ENCODE peak calls at places on chromosomes 7 and 10, in six cellular contexts. One of them, this sample, is unnamed. For H3K36me3, the result is how much of the 10 kb centered on the place peaks cover.

GRCh38 chr7:157686285-157686894 is 349.6 kb downstream of the DNAJB6 start:
- DNase-seq in effector memory CD4-positive, alpha-beta T cell: no peak
- DNase-seq in WERI-Rb-1: no peak
- DNase-seq in left ventricle myocardium inferior: no peak
- DNase-seq in hepatocyte: no peak
- DNase-seq in GM06990: no peak
- DNase-seq in this sample: no peak

GRCh38 chr10:121157998-121158397 is 306.8 kb downstream of the WDR11 start:
- DNase-seq in effector memory CD4-positive, alpha-beta T cell: no peak
- DNase-seq in WERI-Rb-1: no peak
- DNase-seq in left ventricle myocardium inferior: no peak
- DNase-seq in hepatocyte: peak
- DNase-seq in GM06990: no peak
- DNase-seq in this sample: peak

GRCh38 chr7:13792208-13792607 is 197.3 kb downstream of the ETV1 start:
- DNase-seq in effector memory CD4-positive, alpha-beta T cell: no peak
- DNase-seq in WERI-Rb-1: no peak
- DNase-seq in left ventricle myocardium inferior: no peak
- DNase-seq in hepatocyte: no peak
- DNase-seq in GM06990: no peak
- DNase-seq in this sample: no peak

GRCh38 chr7:121428857-121429489 is 32.9 kb upstream of the FAM3C start:
- DNase-seq in effector memory CD4-positive, alpha-beta T cell: no peak
- DNase-seq in WERI-Rb-1: no peak
- DNase-seq in left ventricle myocardium inferior: no peak
- DNase-seq in hepatocyte: no peak
- DNase-seq in GM06990: no peak
- DNase-seq in this sample: no peak

GRCh38 chr7:121515651-121516401 is 119.7 kb upstream of the FAM3C start:
- DNase-seq in effector memory CD4-positive, alpha-beta T cell: no peak
- DNase-seq in WERI-Rb-1: no peak
- DNase-seq in left ventricle myocardium inferior: no peak
- DNase-seq in hepatocyte: no peak
- DNase-seq in GM06990: no peak
- DNase-seq in this sample: no peak

GRCh38 chr10:3523309-3524050 is 261.5 kb downstream of the KLF6 start:
- DNase-seq in effector memory CD4-positive, alpha-beta T cell: no peak
- DNase-seq in WERI-Rb-1: no peak
- DNase-seq in left ventricle myocardium inferior: no peak
- DNase-seq in hepatocyte: no peak
- DNase-seq in GM06990: no peak
- DNase-seq in this sample: no peak

GRCh38 chr7:27210441-27211083 is 10.7 kb upstream of the HOXA13 start:
- DNase-seq in effector memory CD4-positive, alpha-beta T cell: no peak
- DNase-seq in WERI-Rb-1: peak
- DNase-seq in left ventricle myocardium inferior: no peak
- DNase-seq in hepatocyte: peak
- DNase-seq in GM06990: no peak
- DNase-seq in this sample: no peak

GRCh38 chr10:61781969-61782403 is 119.3 kb downstream of the CABCOCO1 start:
- DNase-seq in effector memory CD4-positive, alpha-beta T cell: no peak
- DNase-seq in WERI-Rb-1: no peak
- DNase-seq in left ventricle myocardium inferior: no peak
- DNase-seq in hepatocyte: peak
- DNase-seq in GM06990: no peak
- DNase-seq in this sample: no peak

GRCh38 chr7:51325937-51326336 is 9.3 kb upstream of the COBL start:
- DNase-seq in effector memory CD4-positive, alpha-beta T cell: no peak
- DNase-seq in WERI-Rb-1: no peak
- DNase-seq in left ventricle myocardium inferior: no peak
- DNase-seq in hepatocyte: no peak
- DNase-seq in GM06990: no peak
- DNase-seq in this sample: no peak

GRCh38 chr10:84798333-84798732 is 469.9 kb downstream of the CCSER2 start:
- DNase-seq in effector memory CD4-positive, alpha-beta T cell: no peak
- DNase-seq in WERI-Rb-1: no peak
- DNase-seq in left ventricle myocardium inferior: no peak
- DNase-seq in hepatocyte: no peak
- DNase-seq in GM06990: no peak
- DNase-seq in this sample: no peak

GRCh38 chr10:61486251-61486650 is 33.1 kb upstream of the TMEM26 start:
- DNase-seq in effector memory CD4-positive, alpha-beta T cell: no peak
- DNase-seq in WERI-Rb-1: no peak
- DNase-seq in left ventricle myocardium inferior: no peak
- DNase-seq in hepatocyte: no peak
- DNase-seq in GM06990: no peak
- DNase-seq in this sample: no peak

GRCh38 chr7:80053098-80053497 is 81.5 kb upstream of the GNAI1 start:
- DNase-seq in effector memory CD4-positive, alpha-beta T cell: no peak
- DNase-seq in WERI-Rb-1: no peak
- DNase-seq in left ventricle myocardium inferior: no peak
- DNase-seq in hepatocyte: peak
- DNase-seq in GM06990: no peak
- DNase-seq in this sample: no peak

GRCh38 chr10:61786728-61787127 is 114.8 kb upstream of the ARID5B start:
- DNase-seq in effector memory CD4-positive, alpha-beta T cell: no peak
- DNase-seq in WERI-Rb-1: no peak
- DNase-seq in left ventricle myocardium inferior: no peak
- DNase-seq in hepatocyte: no peak
- DNase-seq in GM06990: peak
- DNase-seq in this sample: no peak

GRCh38 chr7:95723583-95724180 is 48.7 kb upstream of the DYNC1I1 start:
- DNase-seq in effector memory CD4-positive, alpha-beta T cell: no peak
- DNase-seq in WERI-Rb-1: peak
- DNase-seq in left ventricle myocardium inferior: no peak
- DNase-seq in hepatocyte: peak
- DNase-seq in GM06990: no peak
- DNase-seq in this sample: no peak

GRCh38 chr7:978416-979091 is 3.2 kb upstream of the COX19 start:
- DNase-seq in effector memory CD4-positive, alpha-beta T cell: no peak
- DNase-seq in WERI-Rb-1: no peak
- DNase-seq in left ventricle myocardium inferior: no peak
- DNase-seq in hepatocyte: no peak
- DNase-seq in GM06990: no peak
- DNase-seq in this sample: peak

GRCh38 chr7:133053321-133053891 is 28.5 kb downstream of the CHCHD3 start:
- DNase-seq in effector memory CD4-positive, alpha-beta T cell: no peak
- DNase-seq in WERI-Rb-1: no peak
- DNase-seq in left ventricle myocardium inferior: no peak
- DNase-seq in hepatocyte: no peak
- DNase-seq in GM06990: no peak
- DNase-seq in this sample: no peak

GRCh38 chr10:92914478-92915066 is 66.3 kb downstream of the EXOC6 start:
- DNase-seq in effector memory CD4-positive, alpha-beta T cell: no peak
- DNase-seq in WERI-Rb-1: peak
- DNase-seq in left ventricle myocardium inferior: no peak
- DNase-seq in hepatocyte: peak
- DNase-seq in GM06990: peak
- DNase-seq in this sample: no peak

GRCh38 chr10:12685261-12685861 is 316.2 kb downstream of the CCDC3 start:
- DNase-seq in effector memory CD4-positive, alpha-beta T cell: no peak
- DNase-seq in WERI-Rb-1: no peak
- DNase-seq in left ventricle myocardium inferior: no peak
- DNase-seq in hepatocyte: no peak
- DNase-seq in GM06990: no peak
- DNase-seq in this sample: no peak

GRCh38 chr7:112572669-112573301 is 92.0 kb downstream of the LSMEM1 start:
- DNase-seq in effector memory CD4-positive, alpha-beta T cell: no peak
- DNase-seq in WERI-Rb-1: no peak
- DNase-seq in left ventricle myocardium inferior: no peak
- DNase-seq in hepatocyte: peak
- DNase-seq in GM06990: no peak
- DNase-seq in this sample: no peak

GRCh38 chr7:29285451-29285807 is 90.9 kb downstream of the CHN2 start:
- DNase-seq in effector memory CD4-positive, alpha-beta T cell: no peak
- DNase-seq in WERI-Rb-1: no peak
- DNase-seq in left ventricle myocardium inferior: no peak
- DNase-seq in hepatocyte: no peak
- DNase-seq in GM06990: peak
- DNase-seq in this sample: no peak

GRCh38 chr7:39125849-39126248 is 148.1 kb downstream of the POU6F2 start:
- DNase-seq in effector memory CD4-positive, alpha-beta T cell: no peak
- DNase-seq in WERI-Rb-1: no peak
- DNase-seq in left ventricle myocardium inferior: no peak
- DNase-seq in hepatocyte: no peak
- DNase-seq in GM06990: no peak
- DNase-seq in this sample: no peak

GRCh38 chr7:24825931-24826661 is 68.8 kb upstream of the GSDME start:
- DNase-seq in effector memory CD4-positive, alpha-beta T cell: no peak
- DNase-seq in WERI-Rb-1: no peak
- DNase-seq in left ventricle myocardium inferior: no peak
- DNase-seq in hepatocyte: peak
- DNase-seq in GM06990: no peak
- DNase-seq in this sample: no peak

GRCh38 chr10:117188399-117188798 is 8.9 kb upstream of the KCNK18 start:
- DNase-seq in effector memory CD4-positive, alpha-beta T cell: no peak
- DNase-seq in WERI-Rb-1: no peak
- DNase-seq in left ventricle myocardium inferior: no peak
- DNase-seq in hepatocyte: no peak
- DNase-seq in GM06990: no peak
- DNase-seq in this sample: no peak

GRCh38 chr10:75508239-75508813 is 76.9 kb downstream of the LRMDA start:
- DNase-seq in effector memory CD4-positive, alpha-beta T cell: no peak
- DNase-seq in WERI-Rb-1: no peak
- DNase-seq in left ventricle myocardium inferior: no peak
- DNase-seq in hepatocyte: peak
- DNase-seq in GM06990: no peak
- DNase-seq in this sample: no peak

GRCh38 chr7:37255327-37255944 is 193.2 kb downstream of the ELMO1 start:
- DNase-seq in effector memory CD4-positive, alpha-beta T cell: no peak
- DNase-seq in WERI-Rb-1: no peak
- DNase-seq in left ventricle myocardium inferior: no peak
- DNase-seq in hepatocyte: no peak
- DNase-seq in GM06990: no peak
- DNase-seq in this sample: no peak

GRCh38 chr7:99037327-99037940 is 106.5 kb downstream of the SMURF1 start:
- DNase-seq in effector memory CD4-positive, alpha-beta T cell: no peak
- DNase-seq in WERI-Rb-1: no peak
- DNase-seq in left ventricle myocardium inferior: no peak
- DNase-seq in hepatocyte: no peak
- DNase-seq in GM06990: no peak
- DNase-seq in this sample: no peak

GRCh38 chr7:99034932-99035722 is 108.8 kb downstream of the SMURF1 start:
- DNase-seq in effector memory CD4-positive, alpha-beta T cell: no peak
- DNase-seq in WERI-Rb-1: no peak
- DNase-seq in left ventricle myocardium inferior: no peak
- DNase-seq in hepatocyte: no peak
- DNase-seq in GM06990: no peak
- DNase-seq in this sample: no peak

GRCh38 chr7:99035723-99036530 is 108.0 kb downstream of the SMURF1 start:
- DNase-seq in effector memory CD4-positive, alpha-beta T cell: no peak
- DNase-seq in WERI-Rb-1: no peak
- DNase-seq in left ventricle myocardium inferior: no peak
- DNase-seq in hepatocyte: no peak
- DNase-seq in GM06990: no peak
- DNase-seq in this sample: no peak

GRCh38 chr7:99038086-99038855 is 105.6 kb downstream of the SMURF1 start:
- DNase-seq in effector memory CD4-positive, alpha-beta T cell: no peak
- DNase-seq in WERI-Rb-1: no peak
- DNase-seq in left ventricle myocardium inferior: no peak
- DNase-seq in hepatocyte: no peak
- DNase-seq in GM06990: no peak
- DNase-seq in this sample: no peak

GRCh38 chr7:99036531-99037175 is 107.3 kb downstream of the SMURF1 start:
- DNase-seq in effector memory CD4-positive, alpha-beta T cell: no peak
- DNase-seq in WERI-Rb-1: peak
- DNase-seq in left ventricle myocardium inferior: no peak
- DNase-seq in hepatocyte: peak
- DNase-seq in GM06990: no peak
- DNase-seq in this sample: no peak
- H3K36me3 ChIP-seq in effector memory CD4-positive, alpha-beta T cell: half or more
- H3K36me3 ChIP-seq in WERI-Rb-1: half or more
- H3K36me3 ChIP-seq in left ventricle myocardium inferior: half or more
- H3K36me3 ChIP-seq in hepatocyte: under half
- H3K36me3 ChIP-seq in GM06990: under half
- H3K36me3 ChIP-seq in this sample: half or more

GRCh38 chr7:74690474-74690873 is 33.0 kb downstream of the GTF2I start:
- DNase-seq in effector memory CD4-positive, alpha-beta T cell: no peak
- DNase-seq in WERI-Rb-1: no peak
- DNase-seq in left ventricle myocardium inferior: no peak
- DNase-seq in hepatocyte: no peak
- DNase-seq in GM06990: no peak
- DNase-seq in this sample: no peak
- H3K36me3 ChIP-seq in effector memory CD4-positive, alpha-beta T cell: under half
- H3K36me3 ChIP-seq in WERI-Rb-1: half or more
- H3K36me3 ChIP-seq in left ventricle myocardium inferior: half or more
- H3K36me3 ChIP-seq in hepatocyte: under half
- H3K36me3 ChIP-seq in GM06990: under half
- H3K36me3 ChIP-seq in this sample: under half

DNA sequence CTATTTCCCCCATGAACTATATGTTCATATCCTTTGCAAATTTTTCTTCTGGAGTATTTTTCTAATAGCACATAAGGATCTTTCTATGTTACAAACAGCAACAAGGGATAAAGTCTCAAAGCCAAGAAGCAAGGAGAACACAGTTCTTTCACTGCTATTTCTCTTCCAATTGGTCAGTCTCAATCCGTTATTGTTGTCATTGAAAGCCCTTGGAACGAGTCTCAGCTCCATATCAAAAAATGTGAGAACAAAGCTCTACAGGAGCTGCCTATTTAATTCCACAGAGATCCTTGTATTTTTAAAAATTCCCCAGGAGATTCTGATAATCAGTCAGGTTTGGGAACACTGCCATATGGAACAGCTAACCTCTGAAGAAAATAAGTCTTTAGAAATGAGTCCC is 15.7 kb downstream of the SLC35B4 start:
- DNase-seq in effector memory CD4-positive, alpha-beta T cell: no peak
- DNase-seq in WERI-Rb-1: no peak
- DNase-seq in left ventricle myocardium inferior: no peak
- DNase-seq in hepatocyte: no peak
- DNase-seq in GM06990: no peak
- DNase-seq in this sample: no peak
- H3K36me3 ChIP-seq in effector memory CD4-positive, alpha-beta T cell: under half
- H3K36me3 ChIP-seq in WERI-Rb-1: under half
- H3K36me3 ChIP-seq in left ventricle myocardium inferior: half or more
- H3K36me3 ChIP-seq in hepatocyte: under half
- H3K36me3 ChIP-seq in GM06990: under half
- H3K36me3 ChIP-seq in this sample: half or more

GRCh38 chr10:68647928-68648327 is 73.1 kb upstream of the CCAR1 start:
- DNase-seq in effector memory CD4-positive, alpha-beta T cell: no peak
- DNase-seq in WERI-Rb-1: no peak
- DNase-seq in left ventricle myocardium inferior: no peak
- DNase-seq in hepatocyte: peak
- DNase-seq in GM06990: no peak
- DNase-seq in this sample: no peak
- H3K36me3 ChIP-seq in effector memory CD4-positive, alpha-beta T cell: under half
- H3K36me3 ChIP-seq in WERI-Rb-1: under half
- H3K36me3 ChIP-seq in left ventricle myocardium inferior: under half
- H3K36me3 ChIP-seq in hepatocyte: under half
- H3K36me3 ChIP-seq in GM06990: under half
- H3K36me3 ChIP-seq in this sample: under half

GRCh38 chr7:99456288-99456687 is 9.7 kb downstream of the ATP5MF start:
- DNase-seq in effector memory CD4-positive, alpha-beta T cell: no peak
- DNase-seq in WERI-Rb-1: no peak
- DNase-seq in left ventricle myocardium inferior: no peak
- DNase-seq in hepatocyte: no peak
- DNase-seq in GM06990: no peak
- DNase-seq in this sample: peak
- H3K36me3 ChIP-seq in effector memory CD4-positive, alpha-beta T cell: half or more
- H3K36me3 ChIP-seq in WERI-Rb-1: half or more
- H3K36me3 ChIP-seq in left ventricle myocardium inferior: half or more
- H3K36me3 ChIP-seq in hepatocyte: under half
- H3K36me3 ChIP-seq in GM06990: half or more
- H3K36me3 ChIP-seq in this sample: under half

GRCh38 chr7:21939136-21939857 is 6.4 kb downstream of the CDCA7L start:
- DNase-seq in effector memory CD4-positive, alpha-beta T cell: no peak
- DNase-seq in WERI-Rb-1: no peak
- DNase-seq in left ventricle myocardium inferior: no peak
- DNase-seq in hepatocyte: no peak
- DNase-seq in GM06990: peak
- DNase-seq in this sample: no peak
- H3K36me3 ChIP-seq in effector memory CD4-positive, alpha-beta T cell: under half
- H3K36me3 ChIP-seq in WERI-Rb-1: under half
- H3K36me3 ChIP-seq in left ventricle myocardium inferior: under half
- H3K36me3 ChIP-seq in hepatocyte: under half
- H3K36me3 ChIP-seq in GM06990: under half
- H3K36me3 ChIP-seq in this sample: under half

This sample was measured in left lung.